ENCODE peak calls at places on chromosome 2, in ten cellular contexts. Z, R, C, J, K, A, I, M, V and F are unnamed samples.

GRCh38 chr2:44171018-44171417 is 2.3 kb downstream of the PPM1B start:
- DNase-seq in K (no peak), A (no peak), V (no peak), M (peak; percentile 58), Z (peak; percentile 8), J (no peak), R (no peak), C (peak; percentile 32), I (peak; percentile 39), F (no peak)

GRCh38 chr2:212364106-212364505 is 174.5 kb downstream of the ERBB4 start:
- DNase-seq in I (peak; percentile 18), R (no peak), V (no peak), K (no peak), M (no peak), C (peak; percentile 50), J (no peak), Z (peak; percentile 25), A (no peak), F (no peak)

GRCh38 chr2:223221120-223221859 is 169.3 kb downstream of the KCNE4 start:
- DNase-seq in Z (no peak), V (no peak), J (no peak), A (no peak), M (no peak), R (no peak), K (no peak), C (no peak), I (no peak), F (no peak)

GRCh38 chr2:113277474-113278072 is 1.1 kb downstream of the PAX8 start:
- DNase-seq in R (no peak), J (no peak), Z (peak; percentile 74), A (no peak), M (no peak), I (no peak), K (no peak), C (no peak), V (no peak), F (no peak)

GRCh38 chr2:15965564-15966019 is 25.2 kb downstream of the MYCN start:
- DNase-seq in J (no peak), K (no peak), Z (peak; percentile 95), V (no peak), R (no peak), I (no peak), M (no peak), A (no peak), C (no peak), F (no peak)

GRCh38 chr2:201996006-201996405 is 37.6 kb upstream of the FZD7 start:
- DNase-seq in K (no peak), R (no peak), C (no peak), Z (peak; percentile 79), I (no peak), A (peak; percentile 38), J (no peak), M (no peak), V (no peak), F (no peak)

GRCh38 chr2:237711458-237712150 is 84.2 kb downstream of the LRRFIP1 start:
- DNase-seq in K (no peak), Z (no peak), R (no peak), I (no peak), A (no peak), C (no peak), M (no peak), V (no peak), J (no peak), F (no peak)

GRCh38 chr2:11562476-11562875 is 28.6 kb downstream of the GREB1 start:
- DNase-seq in V (no peak), C (no peak), A (no peak), M (no peak), I (no peak), R (peak; percentile 20), Z (no peak), K (peak; percentile 51), J (no peak), F (no peak)

GRCh38 chr2:223751012-223751411 is 86.4 kb downstream of the AP1S3 start:
- DNase-seq in I (no peak), V (no peak), C (no peak), A (no peak), K (no peak), R (no peak), J (no peak), M (peak; percentile 50), Z (no peak), F (no peak)

GRCh38 chr2:3807853-3808252 is 104.5 kb downstream of the DCDC2C start:
- DNase-seq in J (no peak), Z (no peak), V (no peak), M (peak; percentile 78), I (peak; percentile 73), C (peak; percentile 67), K (no peak), A (no peak), R (no peak), F (no peak)

GRCh38 chr2:106296182-106296815 is 102.2 kb upstream of the UXS1 start:
- DNase-seq in V (no peak), M (no peak), J (no peak), K (no peak), A (no peak), I (no peak), C (no peak), R (no peak), Z (no peak), F (no peak)

GRCh38 chr2:106288873-106289272 is 94.8 kb upstream of the UXS1 start:
- DNase-seq in J (no peak), V (no peak), M (no peak), A (no peak), Z (no peak), I (no peak), C (no peak), K (no peak), R (no peak), F (no peak)

GRCh38 chr2:106293379-106293778 is 99.3 kb upstream of the UXS1 start:
- DNase-seq in J (no peak), A (no peak), I (no peak), Z (no peak), C (no peak), M (no peak), V (no peak), R (no peak), K (no peak), F (no peak)

GRCh38 chr2:106292627-106293026 is 98.5 kb upstream of the UXS1 start:
- DNase-seq in V (no peak), M (no peak), A (no peak), C (no peak), K (no peak), R (no peak), I (no peak), Z (no peak), J (no peak), F (no peak)

GRCh38 chr2:106294182-106294581 is 100.1 kb upstream of the UXS1 start:
- DNase-seq in I (no peak), K (no peak), R (no peak), J (no peak), M (no peak), V (no peak), C (no peak), Z (no peak), A (no peak), F (no peak)
- H3K4me3 ChIP-seq in I (no peak overlapping the region), K (no peak overlapping the region), R (no peak overlapping the region), J (no peak overlapping the region), M (no peak overlapping the region), V (no peak overlapping the region), C (no peak overlapping the region), Z (no peak overlapping the region), A (no peak overlapping the region), F (no peak overlapping the region)

DNA sequence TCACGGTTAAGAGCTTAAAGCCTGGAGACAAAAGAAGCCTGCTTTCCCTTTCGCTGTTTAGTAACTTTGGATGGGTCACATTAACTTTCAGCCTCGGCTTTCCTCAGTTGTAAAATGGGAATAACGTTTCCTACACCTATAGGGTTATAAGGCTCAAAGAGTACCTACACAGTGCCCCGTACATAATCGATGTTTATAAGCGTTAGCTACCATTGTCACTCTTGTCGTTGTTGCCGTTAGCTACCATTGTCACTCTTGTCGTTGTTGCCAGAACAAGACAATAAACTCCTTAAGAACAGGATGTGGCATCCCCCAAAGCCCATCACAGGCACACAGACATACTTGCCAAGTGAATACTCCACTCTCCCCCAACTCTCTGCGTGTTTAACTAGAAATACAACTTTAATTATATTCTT is 901 bp upstream of the MFSD6 start:
- DNase-seq in K (no peak), M (no peak), I (no peak), J (no peak), V (no peak), Z (peak; percentile 52), R (no peak), A (no peak), C (no peak), F (no peak)
- H3K36me3 ChIP-seq in K (no peaks in the 10 kb centered on the region), M (no peaks in the 10 kb centered on the region), I (no peaks in the 10 kb centered on the region), J (no peaks in the 10 kb centered on the region), V (no peaks in the 10 kb centered on the region), Z (no peaks in the 10 kb centered on the region), R (no peaks in the 10 kb centered on the region), A (no peaks in the 10 kb centered on the region), C (no peaks in the 10 kb centered on the region), F (no peaks in the 10 kb centered on the region)

GRCh38 chr2:71460595-71461303 is 7.4 kb downstream of the DYSF start:
- DNase-seq in Z (peak; percentile 28), A (no peak), V (no peak), C (peak; percentile 50), K (no peak), J (no peak), R (no peak), M (no peak), I (no peak), F (no peak)
- H3K4me3 ChIP-seq in Z (no peak overlapping the region), A (no peak overlapping the region), V (no peak overlapping the region), C (no peak overlapping the region), K (no peak overlapping the region), J (no peak overlapping the region), R (no peak overlapping the region), M (no peak overlapping the region), I (no peak overlapping the region), F (no peak overlapping the region)

GRCh38 chr2:216450784-216451183 is 38.5 kb downstream of the SMARCAL1 start:
- DNase-seq in J (no peak), M (no peak), Z (no peak), C (no peak), V (no peak), I (no peak), A (no peak), R (no peak), K (no peak), F (no peak)

GRCh38 chr2:216446343-216446742 is 34.1 kb downstream of the SMARCAL1 start:
- DNase-seq in K (no peak), V (no peak), J (no peak), C (no peak), A (no peak), M (no peak), Z (no peak), I (no peak), R (no peak), F (no peak)

GRCh38 chr2:216447293-216447692 is 35.0 kb downstream of the SMARCAL1 start:
- DNase-seq in J (no peak), R (no peak), A (no peak), M (no peak), K (no peak), C (no peak), I (no peak), Z (no peak), V (no peak), F (no peak)

GRCh38 chr2:216450346-216450745 is 38.1 kb downstream of the SMARCAL1 start:
- DNase-seq in J (no peak), C (no peak), M (no peak), I (no peak), Z (no peak), K (no peak), A (no peak), V (no peak), R (no peak), F (no peak)

DNA sequence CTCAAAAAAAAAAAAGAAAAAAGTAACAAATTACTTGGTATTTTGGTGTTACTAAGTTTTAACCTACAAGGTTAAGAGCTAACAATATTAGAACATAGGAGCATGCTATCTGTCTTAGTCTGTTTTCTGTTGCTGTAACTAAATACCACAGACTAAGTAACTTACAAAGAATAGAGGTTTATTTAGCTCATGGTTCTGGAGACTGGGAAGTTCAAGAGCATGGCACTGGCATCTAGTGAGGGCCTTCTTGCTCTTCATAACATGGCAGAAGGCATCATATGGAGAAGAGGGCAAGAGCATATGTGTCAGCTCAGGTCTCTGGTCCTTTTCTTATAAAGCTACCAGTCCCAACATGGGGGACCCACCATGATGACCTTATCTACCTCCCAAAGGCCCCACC is 36.5 kb downstream of the SMARCAL1 start:
- DNase-seq in J (no peak), V (no peak), C (no peak), Z (no peak), I (no peak), K (no peak), A (no peak), M (no peak), R (no peak), F (no peak)
- H3K36me3 ChIP-seq in J (peaks cover 6% of the 10 kb centered on the region), V (peaks cover 13% of the 10 kb centered on the region), C (peaks cover 15% of the 10 kb centered on the region), Z (peaks cover 14% of the 10 kb centered on the region), I (peaks cover 15% of the 10 kb centered on the region), K (peaks cover 98% of the 10 kb centered on the region), A (peaks cover 5% of the 10 kb centered on the region), M (peaks cover 41% of the 10 kb centered on the region), R (peaks cover 81% of the 10 kb centered on the region), F (no peaks in the 10 kb centered on the region)